ENCODE peak calls at places on chromosomes 6 and 20, in four cellular contexts. P is A549, V is GM12878, J is K562. I is an unnamed sample.

GRCh38 chr20:39210331-39211074 is 248.4 kb downstream of the DHX35 start:
- DNase-seq in J (no peak), V (no peak), P (no peak), I (no peak)

GRCh38 chr20:4069741-4070140 is 54.4 kb upstream of the RNF24 start:
- DNase-seq in P (no peak), J (no peak), V (no peak), I (peak; percentile 72)

GRCh38 chr20:62973033-62973745 is 20.7 kb downstream of the SLC17A9 start:
- DNase-seq in P (no peak), V (no peak), J (no peak), I (no peak)

GRCh38 chr6:125922322-125922860 is 34.2 kb upstream of the HINT3 start:
- DNase-seq in V (no peak), P (no peak), J (no peak), I (no peak)

GRCh38 chr6:24959333-24959732 is 23.6 kb upstream of the RIPOR2 start:
- DNase-seq in J (no peak), V (no peak), P (no peak), I (no peak)

GRCh38 chr20:47263502-47264084 is 92.9 kb downstream of the ZMYND8 start:
- DNase-seq in V (peak; percentile 45), P (no peak), J (no peak), I (no peak)

GRCh38 chr6:69868252-69868804 is 2.0 kb downstream of the COL19A1 start:
- DNase-seq in P (no peak), V (no peak), J (no peak), I (no peak)

GRCh38 chr6:127547215-127547614 is 28.1 kb upstream of the MTCL3 start:
- DNase-seq in V (no peak), J (no peak), P (no peak), I (no peak)

GRCh38 chr20:14189794-14190402 is 147.5 kb downstream of the FLRT3 start:
- DNase-seq in P (peak; percentile 12), J (no peak), V (no peak), I (peak; percentile 62)

GRCh38 chr6:158938811-158939254 is 61.2 kb downstream of the RSPH3 start:
- DNase-seq in J (peak; percentile 69), V (no peak), P (peak; percentile 17), I (no peak)

GRCh38 chr6:169937389-169938261 is 186.2 kb downstream of the ERMARD start:
- DNase-seq in P (no peak), V (no peak), J (no peak), I (no peak)

GRCh38 chr6:147260091-147260490 is 55.9 kb downstream of the STXBP5 start:
- DNase-seq in J (no peak), V (no peak), P (no peak), I (no peak)

GRCh38 chr6:104325341-104326172 is 534.2 kb downstream of the HACE1 start:
- DNase-seq in V (no peak), P (peak; percentile 4), J (no peak), I (no peak)

GRCh38 chr20:3749689-3750639 is 17.5 kb downstream of the HSPA12B start:
- DNase-seq in V (no peak), P (peak; percentile 98), J (peak; percentile 73), I (no peak)

GRCh38 chr20:48076247-48076646 is 291.0 kb upstream of the SULF2 start:
- DNase-seq in V (no peak), P (no peak), J (no peak), I (no peak)

GRCh38 chr6:87333591-87334181 is 4.6 kb upstream of the GJB7 start:
- DNase-seq in P (no peak), J (no peak), V (no peak), I (peak; percentile 54)

GRCh38 chr6:169240125-169240524 is 13.5 kb downstream of the THBS2 start:
- DNase-seq in V (no peak), P (no peak), J (no peak), I (no peak)

GRCh38 chr20:24572140-24572539 is 102.7 kb downstream of the SYNDIG1 start:
- DNase-seq in P (no peak), J (no peak), V (no peak), I (no peak)

GRCh38 chr20:8094415-8094818 is 37.6 kb upstream of the PLCB1 start:
- DNase-seq in P (no peak), J (no peak), V (no peak), I (peak; percentile 22)

GRCh38 chr6:122059918-122060317 is 339.5 kb upstream of the HSF2 start:
- DNase-seq in V (no peak), J (no peak), P (no peak), I (no peak)

GRCh38 chr20:58906894-58907293 is 54.4 kb downstream of the GNAS start:
- DNase-seq in J (no peak), P (no peak), V (no peak), I (peak; percentile 79)

GRCh38 chr20:45898285-45898684 is 7.2 kb downstream of the CTSA start:
- DNase-seq in V (no peak), J (no peak), P (no peak), I (no peak)

GRCh38 chr6:16758163-16758975 is 2.9 kb downstream of the ATXN1 start:
- DNase-seq in P (no peak), V (no peak), J (peak; percentile 23), I (no peak)

GRCh38 chr20:31712564-31713311 is 9.9 kb downstream of the BCL2L1 start:
- DNase-seq in P (peak; percentile 80), J (no peak), V (no peak), I (peak; percentile 82)

GRCh38 chr20:40521962-40522361 is 167.1 kb downstream of the MAFB start:
- DNase-seq in J (no peak), V (no peak), P (no peak), I (no peak)

GRCh38 chr6:135951169-135951568 is 99.7 kb downstream of the PDE7B start:
- DNase-seq in P (no peak), V (no peak), J (no peak), I (no peak)

GRCh38 chr6:136592930-136593673 is 42.9 kb upstream of the MAP7 start:
- DNase-seq in J (no peak), P (no peak), V (no peak), I (peak; percentile 86)

GRCh38 chr20:18669241-18670019 is 81.6 kb downstream of the DTD1 start:
- DNase-seq in P (no peak), V (no peak), J (no peak), I (no peak)

GRCh38 chr6:80771941-80772340 is 665.5 kb downstream of the BCKDHB start:
- DNase-seq in P (no peak), V (no peak), J (no peak), I (peak; percentile 50)

GRCh38 chr20:33914871-33915270 is 78.8 kb upstream of the RALY start:
- DNase-seq in P (peak; percentile 27), V (no peak), J (peak; percentile 39), I (peak; percentile 94)

GRCh38 chr20:24830649-24831048 is 118.4 kb upstream of the CST7 start:
- DNase-seq in P (no peak), J (no peak), V (no peak), I (no peak)

GRCh38 chr6:168615837-168616236 is 174.9 kb downstream of the SMOC2 start:
- DNase-seq in P (no peak), J (no peak), V (no peak), I (no peak)

GRCh38 chr6:41653642-41654432 is 15.6 kb downstream of the MDFI start:
- DNase-seq in V (no peak), P (no peak), J (no peak), I (no peak)

GRCh38 chr6:157845493-157846259 is 22.6 kb downstream of the SNX9 start:
- DNase-seq in V (no peak), P (no peak), J (no peak), I (peak; percentile 81)

GRCh38 chr6:104548297-104548696 is 311.4 kb downstream of the HACE1 start:
- DNase-seq in V (no peak), J (no peak), P (no peak), I (no peak)

DNA sequence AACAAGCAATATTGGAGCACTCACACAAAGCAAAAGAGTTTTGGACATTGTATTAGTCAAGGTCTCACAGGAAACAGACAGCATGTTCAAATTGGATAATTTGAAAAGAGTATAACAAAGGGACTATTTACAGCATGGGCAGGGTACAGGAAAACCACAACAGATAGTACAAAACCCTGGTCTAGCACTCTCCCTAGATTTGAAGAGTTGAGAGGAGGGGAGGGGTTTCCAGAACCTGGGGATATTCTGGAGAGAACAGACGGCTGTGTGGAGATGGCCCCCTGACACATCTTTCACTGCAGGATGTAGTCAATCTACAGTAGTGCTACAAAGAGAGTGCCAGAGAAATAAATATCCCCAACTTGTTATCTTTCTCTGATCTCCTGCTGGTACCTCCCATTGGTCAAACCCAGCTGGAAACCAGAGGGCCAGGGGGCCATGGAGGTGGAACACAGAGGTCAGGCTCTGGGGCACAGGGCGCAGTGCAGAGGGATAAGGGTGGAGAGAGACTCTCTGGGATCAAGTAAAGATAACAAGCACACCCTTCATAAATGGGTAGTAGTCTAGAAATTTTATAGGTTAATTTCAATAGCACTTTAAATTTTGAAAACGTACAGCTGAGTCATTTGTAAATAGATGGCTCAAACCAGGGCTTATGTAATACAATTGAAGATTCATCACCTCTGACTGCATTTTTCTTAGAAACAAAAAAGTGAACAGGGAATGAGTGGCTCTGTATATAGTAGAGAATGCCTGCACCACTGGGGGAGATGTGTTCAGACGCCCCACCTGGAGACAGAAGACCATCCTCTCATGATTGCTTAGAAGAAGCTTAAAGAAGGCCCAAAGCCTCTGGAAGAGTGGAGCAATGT is 25.7 kb downstream of the RCAN2 start:
- DNase-seq in V (no peak), J (no peak), P (no peak), I (peak; percentile 22)
- H3K27ac ChIP-seq in V (no peak overlapping the region), J (no peak overlapping the region), P (no peak overlapping the region), I (no peak overlapping the region)

GRCh38 chr6:166554316-166554715 is 32.2 kb downstream of the RAMACL start:
- DNase-seq in V (no peak), P (no peak), J (no peak), I (peak; percentile 59)

GRCh38 chr6:166552600-166552999 is 33.9 kb downstream of the RAMACL start:
- DNase-seq in J (no peak), P (no peak), V (no peak), I (no peak)

GRCh38 chr6:166555066-166555465 is 31.4 kb downstream of the RAMACL start:
- DNase-seq in V (no peak), P (no peak), J (no peak), I (no peak)

GRCh38 chr6:166551797-166552495 is 34.5 kb downstream of the RAMACL start:
- DNase-seq in J (no peak), P (no peak), V (no peak), I (no peak)

GRCh38 chr6:166553563-166554271 is 32.8 kb downstream of the RAMACL start:
- DNase-seq in J (no peak), P (no peak), V (no peak), I (peak; percentile 94)
- TF ChIP-seq BHLHE40 in J (no peak), P (no peak), V (no peak), I (peak; percentile 99)

DNA sequence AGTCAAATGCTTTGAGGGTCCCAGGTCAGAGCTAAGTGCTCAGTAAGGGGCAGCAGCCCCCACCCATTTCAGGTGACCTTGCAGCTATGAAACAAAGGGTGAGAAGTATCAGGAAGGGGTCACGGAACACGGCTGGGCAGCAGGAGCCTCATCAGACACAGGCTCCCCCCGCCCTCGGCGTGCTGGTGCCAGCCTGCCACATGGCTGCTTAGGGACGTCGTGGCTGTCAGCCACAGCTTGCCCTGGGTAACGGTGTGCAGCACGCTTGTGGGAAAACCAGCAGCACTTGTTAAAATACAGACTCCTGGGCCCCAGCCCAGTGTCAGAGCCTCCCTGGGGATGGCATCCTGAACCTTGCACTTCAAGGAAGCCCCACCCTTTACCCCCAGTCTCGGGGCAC is 39.3 kb downstream of the SSR1 start:
- DNase-seq in P (no peak), J (no peak), V (no peak), I (no peak)
- TF ChIP-seq SMC3 in P (no peak), J (no peak), V (no peak), I (no peak)

GRCh38 chr20:38050691-38051090 is 17.1 kb downstream of the RPRD1B start:
- DNase-seq in V (no peak), J (no peak), P (no peak), I (peak; percentile 61)
- H3K27ac ChIP-seq in V (no peak overlapping the region), J (no peak overlapping the region), P (no peak overlapping the region), I (no peak overlapping the region)

GRCh38 chr20:49372095-49372734 is 94.4 kb upstream of the ZNFX1 start:
- DNase-seq in J (no peak), P (no peak), V (no peak), I (no peak)
- TF ChIP-seq BHLHE40 in J (no peak), P (no peak), V (no peak), I (no peak)